ENCODE peak calls at places on chromosomes 13 and 19, in eight cellular contexts. N is foreskin fibroblast, I is NCI-H774, M is HAP-1, H is H7, G is ACHN, S is NCI-H187 treated with DMSO at 0.1 percent for 48 hours, A is lower leg skin. E is an unnamed sample.

GRCh38 chr19:373391-374182 is 29.0 kb upstream of the MIER2 start:
- DNase-seq in N (no peak), I (no peak), M (no peak), H (peak), G (no peak), S (no peak), A (peak), E (no peak)

GRCh38 chr13:48783181-48783630 is 129.5 kb downstream of the CYSLTR2 start:
- DNase-seq in N (peak), I (no peak), M (peak), H (no peak), G (no peak), S (no peak), A (peak), E (no peak)

GRCh38 chr13:97030705-97031452 is 36.6 kb upstream of the OXGR1 start:
- DNase-seq in N (peak), I (no peak), M (peak), H (peak), G (peak), S (no peak), A (no peak), E (peak)

GRCh38 chr19:16509141-16510061 is 13.2 kb downstream of the C19orf44 start:
- DNase-seq in N (peak), I (no peak), M (no peak), H (peak), G (no peak), S (no peak), A (no peak), E (no peak)

GRCh38 chr19:41295506-41295905 is 14.5 kb upstream of the CCDC97 start:
- DNase-seq in N (no peak), I (no peak), M (no peak), H (no peak), G (no peak), S (no peak), A (no peak), E (no peak)

GRCh38 chr13:23467048-23467931 is 33.8 kb upstream of the SACS start:
- DNase-seq in N (peak), I (no peak), M (no peak), H (no peak), G (no peak), S (no peak), A (no peak), E (no peak)

GRCh38 chr19:10766681-10767201 is 48.9 kb downstream of the DNM2 start:
- DNase-seq in N (peak), I (no peak), M (no peak), H (no peak), G (peak), S (no peak), A (no peak), E (no peak)

GRCh38 chr19:33505168-33505567 is 16.4 kb downstream of the PEPD start:
- DNase-seq in N (peak), I (no peak), M (no peak), H (no peak), G (no peak), S (no peak), A (no peak), E (no peak)

GRCh38 chr19:54164369-54165068 is 5.0 kb upstream of the LENG1 start:
- DNase-seq in N (peak), I (peak), M (peak), H (peak), G (no peak), S (peak), A (peak), E (peak)

GRCh38 chr13:31951215-31951678 is 80.3 kb upstream of the FRY start:
- DNase-seq in N (peak), I (no peak), M (no peak), H (no peak), G (no peak), S (no peak), A (no peak), E (no peak)

GRCh38 chr19:18655173-18655844 is 18.5 kb downstream of the KLHL26 start:
- DNase-seq in N (no peak), I (no peak), M (no peak), H (no peak), G (no peak), S (no peak), A (no peak), E (no peak)

GRCh38 chr13:30148171-30148754 is 159.1 kb downstream of the KATNAL1 start:
- DNase-seq in N (no peak), I (no peak), M (no peak), H (no peak), G (no peak), S (no peak), A (no peak), E (no peak)

E was measured in HCT116.